ENCODE peak calls at places on chromosomes 16 and 17, in nine cellular contexts. One of them, this sample, is unnamed.

GRCh38 chr16:84617068-84617630 is 729 bp downstream of the COTL1 start:
- DNase-seq in RPMI7951: no peak
- DNase-seq in esophagus muscularis mucosa: no peak
- DNase-seq in uterus: peak; percentile 40
- DNase-seq in HTR-8/SVneo: no peak
- DNase-seq in neural crest cell: no peak
- DNase-seq in activated naive CD8-positive, alpha-beta T cell treated with anti-CD3 and anti-CD28 coated beads for 36 hours: peak; percentile 63
- DNase-seq in endothelial cell: no peak
- DNase-seq in HEK293T: peak; percentile 43
- DNase-seq in this sample: peak; percentile 52

GRCh38 chr17:33115351-33115750 is 123.7 kb downstream of the SPACA3 start:
- DNase-seq in RPMI7951: no peak
- DNase-seq in esophagus muscularis mucosa: no peak
- DNase-seq in uterus: peak; percentile 28
- DNase-seq in HTR-8/SVneo: no peak
- DNase-seq in neural crest cell: no peak
- DNase-seq in activated naive CD8-positive, alpha-beta T cell treated with anti-CD3 and anti-CD28 coated beads for 36 hours: no peak
- DNase-seq in endothelial cell: peak; percentile 3
- DNase-seq in HEK293T: no peak
- DNase-seq in this sample: no peak

GRCh38 chr17:60149691-60150582 is at the start of gene CA4:
- DNase-seq in RPMI7951: no peak
- DNase-seq in esophagus muscularis mucosa: no peak
- DNase-seq in uterus: no peak
- DNase-seq in HTR-8/SVneo: no peak
- DNase-seq in neural crest cell: no peak
- DNase-seq in activated naive CD8-positive, alpha-beta T cell treated with anti-CD3 and anti-CD28 coated beads for 36 hours: no peak
- DNase-seq in endothelial cell: no peak
- DNase-seq in HEK293T: no peak
- DNase-seq in this sample: no peak

GRCh38 chr17:64092111-64092510 is 37.8 kb downstream of the ERN1 start:
- DNase-seq in RPMI7951: no peak
- DNase-seq in esophagus muscularis mucosa: no peak
- DNase-seq in uterus: no peak
- DNase-seq in HTR-8/SVneo: no peak
- DNase-seq in neural crest cell: no peak
- DNase-seq in activated naive CD8-positive, alpha-beta T cell treated with anti-CD3 and anti-CD28 coated beads for 36 hours: no peak
- DNase-seq in endothelial cell: no peak
- DNase-seq in HEK293T: no peak
- DNase-seq in this sample: no peak

GRCh38 chr17:73536700-73537680 is 107.3 kb downstream of the SDK2 start:
- DNase-seq in RPMI7951: no peak
- DNase-seq in esophagus muscularis mucosa: no peak
- DNase-seq in uterus: no peak
- DNase-seq in HTR-8/SVneo: no peak
- DNase-seq in neural crest cell: peak; percentile 31
- DNase-seq in activated naive CD8-positive, alpha-beta T cell treated with anti-CD3 and anti-CD28 coated beads for 36 hours: no peak
- DNase-seq in endothelial cell: no peak
- DNase-seq in HEK293T: no peak
- DNase-seq in this sample: no peak

GRCh38 chr17:60604686-60605334 is 4.8 kb downstream of the PPM1D start:
- DNase-seq in RPMI7951: peak; percentile 80
- DNase-seq in esophagus muscularis mucosa: no peak
- DNase-seq in uterus: no peak
- DNase-seq in HTR-8/SVneo: peak; percentile 54
- DNase-seq in neural crest cell: no peak
- DNase-seq in activated naive CD8-positive, alpha-beta T cell treated with anti-CD3 and anti-CD28 coated beads for 36 hours: no peak
- DNase-seq in endothelial cell: no peak
- DNase-seq in HEK293T: no peak
- DNase-seq in this sample: peak; percentile 69

GRCh38 chr17:39997543-39997942 is 16.9 kb downstream of the PSMD3 start:
- DNase-seq in RPMI7951: no peak
- DNase-seq in esophagus muscularis mucosa: no peak
- DNase-seq in uterus: no peak
- DNase-seq in HTR-8/SVneo: no peak
- DNase-seq in neural crest cell: no peak
- DNase-seq in activated naive CD8-positive, alpha-beta T cell treated with anti-CD3 and anti-CD28 coated beads for 36 hours: no peak
- DNase-seq in endothelial cell: no peak
- DNase-seq in HEK293T: no peak
- DNase-seq in this sample: no peak

GRCh38 chr17:73902416-73903181 is 258.4 kb upstream of the SDK2 start:
- DNase-seq in RPMI7951: no peak
- DNase-seq in esophagus muscularis mucosa: no peak
- DNase-seq in uterus: no peak
- DNase-seq in HTR-8/SVneo: no peak
- DNase-seq in neural crest cell: no peak
- DNase-seq in activated naive CD8-positive, alpha-beta T cell treated with anti-CD3 and anti-CD28 coated beads for 36 hours: no peak
- DNase-seq in endothelial cell: peak; percentile 24
- DNase-seq in HEK293T: no peak
- DNase-seq in this sample: no peak

GRCh38 chr17:42674755-42675347 is 1.9 kb downstream of the PLEKHH3 start:
- DNase-seq in RPMI7951: no peak
- DNase-seq in esophagus muscularis mucosa: no peak
- DNase-seq in uterus: no peak
- DNase-seq in HTR-8/SVneo: no peak
- DNase-seq in neural crest cell: no peak
- DNase-seq in activated naive CD8-positive, alpha-beta T cell treated with anti-CD3 and anti-CD28 coated beads for 36 hours: no peak
- DNase-seq in endothelial cell: no peak
- DNase-seq in HEK293T: no peak
- DNase-seq in this sample: no peak

GRCh38 chr16:83005653-83006160 is 378.9 kb downstream of the CDH13 start:
- DNase-seq in RPMI7951: no peak
- DNase-seq in esophagus muscularis mucosa: no peak
- DNase-seq in uterus: no peak
- DNase-seq in HTR-8/SVneo: no peak
- DNase-seq in neural crest cell: no peak
- DNase-seq in activated naive CD8-positive, alpha-beta T cell treated with anti-CD3 and anti-CD28 coated beads for 36 hours: no peak
- DNase-seq in endothelial cell: no peak
- DNase-seq in HEK293T: no peak
- DNase-seq in this sample: no peak

GRCh38 chr16:89510526-89510925 is 2.3 kb downstream of the SPG7 start:
- DNase-seq in RPMI7951: no peak
- DNase-seq in esophagus muscularis mucosa: no peak
- DNase-seq in uterus: no peak
- DNase-seq in HTR-8/SVneo: no peak
- DNase-seq in neural crest cell: no peak
- DNase-seq in activated naive CD8-positive, alpha-beta T cell treated with anti-CD3 and anti-CD28 coated beads for 36 hours: no peak
- DNase-seq in endothelial cell: no peak
- DNase-seq in HEK293T: no peak
- DNase-seq in this sample: no peak

GRCh38 chr16:83619381-83620150 is 188.2 kb upstream of the HSBP1 start:
- DNase-seq in RPMI7951: peak; percentile 77
- DNase-seq in esophagus muscularis mucosa: peak; percentile 87
- DNase-seq in uterus: no peak
- DNase-seq in HTR-8/SVneo: peak; percentile 7
- DNase-seq in neural crest cell: no peak
- DNase-seq in activated naive CD8-positive, alpha-beta T cell treated with anti-CD3 and anti-CD28 coated beads for 36 hours: no peak
- DNase-seq in endothelial cell: no peak
- DNase-seq in HEK293T: no peak
- DNase-seq in this sample: no peak

GRCh38 chr16:15648135-15648730 is 1.8 kb upstream of the NDE1 start:
- DNase-seq in RPMI7951: no peak
- DNase-seq in esophagus muscularis mucosa: no peak
- DNase-seq in uterus: no peak
- DNase-seq in HTR-8/SVneo: no peak
- DNase-seq in neural crest cell: no peak
- DNase-seq in activated naive CD8-positive, alpha-beta T cell treated with anti-CD3 and anti-CD28 coated beads for 36 hours: no peak
- DNase-seq in endothelial cell: no peak
- DNase-seq in HEK293T: no peak
- DNase-seq in this sample: no peak

GRCh38 chr17:79664925-79665738 is 54.3 kb upstream of the RBFOX3 start:
- DNase-seq in RPMI7951: no peak
- DNase-seq in esophagus muscularis mucosa: no peak
- DNase-seq in uterus: peak; percentile 84
- DNase-seq in HTR-8/SVneo: no peak
- DNase-seq in neural crest cell: no peak
- DNase-seq in activated naive CD8-positive, alpha-beta T cell treated with anti-CD3 and anti-CD28 coated beads for 36 hours: no peak
- DNase-seq in endothelial cell: peak; percentile 31
- DNase-seq in HEK293T: no peak
- DNase-seq in this sample: no peak

GRCh38 chr16:912684-913613 is 57.8 kb downstream of the LMF1 start:
- DNase-seq in RPMI7951: no peak
- DNase-seq in esophagus muscularis mucosa: no peak
- DNase-seq in uterus: no peak
- DNase-seq in HTR-8/SVneo: no peak
- DNase-seq in neural crest cell: peak; percentile 54
- DNase-seq in activated naive CD8-positive, alpha-beta T cell treated with anti-CD3 and anti-CD28 coated beads for 36 hours: no peak
- DNase-seq in endothelial cell: no peak
- DNase-seq in HEK293T: no peak
- DNase-seq in this sample: no peak

GRCh38 chr17:56142325-56142724 is 10.9 kb upstream of the ANKFN1 start:
- DNase-seq in RPMI7951: peak; percentile 35
- DNase-seq in esophagus muscularis mucosa: no peak
- DNase-seq in uterus: no peak
- DNase-seq in HTR-8/SVneo: no peak
- DNase-seq in neural crest cell: no peak
- DNase-seq in activated naive CD8-positive, alpha-beta T cell treated with anti-CD3 and anti-CD28 coated beads for 36 hours: no peak
- DNase-seq in endothelial cell: no peak
- DNase-seq in HEK293T: no peak
- DNase-seq in this sample: no peak

GRCh38 chr17:55635253-55635766 is 87.4 kb downstream of the TMEM100 start:
- DNase-seq in RPMI7951: peak; percentile 38
- DNase-seq in esophagus muscularis mucosa: no peak
- DNase-seq in uterus: peak; percentile 41
- DNase-seq in HTR-8/SVneo: no peak
- DNase-seq in neural crest cell: no peak
- DNase-seq in activated naive CD8-positive, alpha-beta T cell treated with anti-CD3 and anti-CD28 coated beads for 36 hours: no peak
- DNase-seq in endothelial cell: no peak
- DNase-seq in HEK293T: no peak
- DNase-seq in this sample: no peak

GRCh38 chr16:3640207-3640606 is 14.3 kb upstream of the DNASE1 start:
- DNase-seq in RPMI7951: no peak
- DNase-seq in esophagus muscularis mucosa: no peak
- DNase-seq in uterus: no peak
- DNase-seq in HTR-8/SVneo: no peak
- DNase-seq in neural crest cell: no peak
- DNase-seq in activated naive CD8-positive, alpha-beta T cell treated with anti-CD3 and anti-CD28 coated beads for 36 hours: no peak
- DNase-seq in endothelial cell: no peak
- DNase-seq in HEK293T: no peak
- DNase-seq in this sample: no peak

GRCh38 chr16:7437135-7437534 is 104.5 kb downstream of the RBFOX1 start:
- DNase-seq in RPMI7951: no peak
- DNase-seq in esophagus muscularis mucosa: no peak
- DNase-seq in uterus: no peak
- DNase-seq in HTR-8/SVneo: no peak
- DNase-seq in neural crest cell: no peak
- DNase-seq in activated naive CD8-positive, alpha-beta T cell treated with anti-CD3 and anti-CD28 coated beads for 36 hours: no peak
- DNase-seq in endothelial cell: no peak
- DNase-seq in HEK293T: no peak
- DNase-seq in this sample: no peak

GRCh38 chr17:45438931-45439610 is 6.4 kb upstream of the ARHGAP27 start:
- DNase-seq in RPMI7951: no peak
- DNase-seq in esophagus muscularis mucosa: no peak
- DNase-seq in uterus: no peak
- DNase-seq in HTR-8/SVneo: no peak
- DNase-seq in neural crest cell: no peak
- DNase-seq in activated naive CD8-positive, alpha-beta T cell treated with anti-CD3 and anti-CD28 coated beads for 36 hours: no peak
- DNase-seq in endothelial cell: no peak
- DNase-seq in HEK293T: no peak
- DNase-seq in this sample: no peak

GRCh38 chr17:6506679-6507231 is 49.6 kb downstream of the PITPNM3 start:
- DNase-seq in RPMI7951: peak; percentile 86
- DNase-seq in esophagus muscularis mucosa: no peak
- DNase-seq in uterus: no peak
- DNase-seq in HTR-8/SVneo: peak; percentile 71
- DNase-seq in neural crest cell: no peak
- DNase-seq in activated naive CD8-positive, alpha-beta T cell treated with anti-CD3 and anti-CD28 coated beads for 36 hours: no peak
- DNase-seq in endothelial cell: no peak
- DNase-seq in HEK293T: no peak
- DNase-seq in this sample: no peak

This sample was measured in RKO.